ENCODE peak calls at places on chromosomes 4 and X, in five cellular contexts. Y, X, E, D and V are unnamed samples.

GRCh38 chr4:140296335-140296753 is 77.1 kb upstream of the SCOC start:
- DNase-seq in E (peak), Y (peak), D (peak), X (peak), V (peak)

GRCh38 chrX:2710041-2710471 is 19.0 kb downstream of the CD99 start:
- DNase-seq in Y (no peak), D (no peak), E (peak), X (no peak), V (peak)

GRCh38 chrX:79159800-79160199 is 15.3 kb downstream of the GPR174 start:
- DNase-seq in D (no peak), E (no peak), Y (no peak), X (no peak), V (no peak)

GRCh38 chrX:150692296-150692695 is 900 bp upstream of the MTMR1 start:
- DNase-seq in D (no peak), X (no peak), Y (no peak), E (no peak), V (no peak)

GRCh38 chr4:150327262-150327780 is 249.1 kb downstream of the DCLK2 start:
- DNase-seq in X (no peak), E (peak), Y (no peak), D (no peak), V (no peak)

GRCh38 chr4:159047478-159048165 is 55.3 kb upstream of the RAPGEF2 start:
- DNase-seq in D (no peak), X (no peak), Y (peak), E (peak), V (no peak)

GRCh38 chr4:40193018-40193571 is 3.7 kb upstream of the RHOH start:
- DNase-seq in E (no peak), Y (peak), X (no peak), D (no peak), V (no peak)

GRCh38 chr4:56181140-56181950 is 205.9 kb downstream of the AASDH start:
- DNase-seq in X (no peak), D (no peak), E (peak), Y (no peak), V (no peak)

GRCh38 chr4:1169691-1170096 is 2.7 kb downstream of the SPON2 start:
- DNase-seq in E (no peak), Y (no peak), X (no peak), D (no peak), V (no peak)

GRCh38 chr4:17528526-17529165 is 13.7 kb downstream of the CLRN2 start:
- DNase-seq in D (no peak), Y (no peak), X (no peak), E (no peak), V (no peak)

GRCh38 chr4:54961357-54961975 is 163.9 kb downstream of the KDR start:
- DNase-seq in X (no peak), E (peak), D (peak), Y (no peak), V (no peak)

GRCh38 chr4:112416464-112416863 is 99.5 kb downstream of the NEUROG2 start:
- DNase-seq in X (no peak), Y (no peak), D (no peak), E (no peak), V (no peak)

GRCh38 chrX:127879585-127879984 is 172.6 kb downstream of the ACTRT1 start:
- DNase-seq in D (no peak), Y (no peak), X (no peak), E (no peak), V (no peak)

GRCh38 chr4:79141530-79141929 is 184.3 kb downstream of the NAA11 start:
- DNase-seq in D (no peak), Y (peak), E (peak), X (no peak), V (no peak)

GRCh38 chr4:69497886-69498395 is 2.2 kb upstream of the UGT2B4 start:
- DNase-seq in X (no peak), E (no peak), Y (no peak), D (no peak), V (no peak)

GRCh38 chr4:109214622-109215350 is 87.7 kb downstream of the COL25A1 start:
- DNase-seq in Y (no peak), X (no peak), D (no peak), E (peak), V (no peak)

GRCh38 chr4:178275671-178276360 is 833.6 kb upstream of the AGA start:
- DNase-seq in Y (no peak), E (no peak), X (no peak), D (no peak), V (no peak)

GRCh38 chrX:107935664-107936433 is 46.3 kb downstream of the TEX13B start:
- DNase-seq in Y (no peak), X (no peak), D (no peak), E (peak), V (no peak)

GRCh38 chrX:31397119-31397518 is 325.3 kb upstream of the FTHL17 start:
- DNase-seq in Y (no peak), E (no peak), X (no peak), D (no peak), V (no peak)

GRCh38 chr4:144340931-144341330 is 200.4 kb upstream of the GYPA start:
- DNase-seq in E (no peak), D (no peak), X (no peak), Y (no peak), V (no peak)

GRCh38 chr4:182924497-182924896 is 7.3 kb upstream of the DCTD start:
- DNase-seq in E (no peak), D (no peak), X (no peak), Y (no peak), V (no peak)

GRCh38 chrX:22690116-22690515 is 309.6 kb upstream of the DDX53 start:
- DNase-seq in E (peak), X (no peak), Y (no peak), D (no peak), V (no peak)

GRCh38 chr4:15232725-15233597 is 194.9 kb upstream of the C1QTNF7 start:
- DNase-seq in D (no peak), E (peak), X (no peak), Y (peak), V (peak)

GRCh38 chr4:51895816-51896408 is 53.0 kb downstream of the DCUN1D4 start:
- DNase-seq in E (peak), D (peak), X (peak), Y (peak), V (peak)

DNA sequence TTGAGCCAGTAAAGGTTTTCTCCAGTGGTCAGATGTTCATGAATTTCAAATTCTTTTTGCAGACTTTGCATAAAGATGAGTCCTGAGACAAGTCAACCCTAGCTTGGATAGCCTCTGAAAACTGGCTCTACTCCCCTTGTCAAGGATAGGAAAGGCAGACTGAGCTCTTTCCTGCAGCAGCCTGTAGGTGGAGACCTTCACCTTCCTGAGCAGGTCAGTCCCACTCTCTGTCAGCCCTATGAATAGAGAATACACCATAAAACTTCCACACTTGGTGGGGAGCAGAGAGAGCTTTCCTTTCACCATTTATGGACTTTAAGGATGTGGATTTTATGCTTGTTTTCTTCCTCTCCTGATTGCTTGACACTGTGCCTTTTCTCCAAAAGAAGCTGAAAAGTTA is 41.9 kb downstream of the PCDH19 start:
- DNase-seq in D (no peak), X (no peak), E (peak), Y (peak), V (no peak)
- TF ChIP-seq CTCF in D (peak), X (peak), E (peak), Y (peak), V (peak)

GRCh38 chr4:45072981-45073380 is 346.6 kb upstream of the GNPDA2 start:
- DNase-seq in Y (no peak), E (no peak), X (no peak), D (no peak), V (no peak)

GRCh38 chr4:45079616-45080015 is 353.3 kb upstream of the GNPDA2 start:
- DNase-seq in X (no peak), Y (no peak), E (no peak), D (no peak), V (no peak)

DNA sequence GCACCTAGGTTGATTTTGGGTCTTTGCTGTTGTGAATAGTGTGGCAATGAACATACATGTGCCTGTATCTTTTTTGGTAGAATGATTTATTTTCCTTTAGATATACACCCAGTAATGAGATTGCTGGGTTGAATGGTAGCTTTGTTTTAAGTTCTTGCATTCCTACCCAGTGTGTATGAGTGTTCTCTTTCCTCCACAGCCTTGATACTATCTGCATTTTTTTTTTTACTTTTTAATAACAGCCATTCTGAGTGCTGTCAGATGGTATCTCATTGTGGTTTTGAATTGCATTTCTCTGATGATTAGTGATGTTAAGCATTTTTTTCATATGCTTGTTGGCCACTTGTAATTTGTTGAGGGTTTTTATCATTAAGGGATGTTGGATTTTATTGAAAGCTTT is 351.8 kb upstream of the GNPDA2 start:
- DNase-seq in D (no peak), E (peak), X (no peak), Y (no peak), V (no peak)
- TF ChIP-seq CTCF in D (no peak), E (no peak), X (no peak), Y (no peak), V (no peak)

DNA sequence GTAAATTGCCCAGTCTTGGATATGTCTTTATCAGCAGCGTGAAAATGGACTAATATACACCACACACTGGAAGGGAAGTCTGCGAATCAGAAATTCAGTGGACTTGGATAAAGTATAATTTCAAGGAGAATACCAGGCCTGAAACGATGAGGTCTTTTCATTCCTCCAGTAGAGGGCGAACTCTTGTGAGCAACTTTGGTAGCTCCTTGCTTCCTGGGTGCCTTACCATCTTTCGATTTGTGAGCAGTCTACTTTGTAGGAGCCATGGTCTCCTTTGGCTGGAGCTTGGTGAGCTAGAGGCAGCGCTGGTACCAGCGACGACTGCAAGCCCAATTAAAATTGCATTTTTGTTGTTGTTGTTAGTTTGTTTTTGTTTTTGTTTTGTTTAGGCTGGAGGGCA is 791.9 kb downstream of the FAT4 start:
- DNase-seq in X (no peak), E (no peak), Y (peak), D (no peak), V (no peak)
- TF ChIP-seq CTCF in X (no peak), E (no peak), Y (no peak), D (no peak), V (no peak)

GRCh38 chrX:154428176-154429171 is at the start of gene ATP6AP1:
- DNase-seq in D (peak), Y (peak), X (peak), E (peak), V (peak)
- TF ChIP-seq CTCF in D (no peak), Y (peak), X (no peak), E (no peak), V (no peak)

DNA sequence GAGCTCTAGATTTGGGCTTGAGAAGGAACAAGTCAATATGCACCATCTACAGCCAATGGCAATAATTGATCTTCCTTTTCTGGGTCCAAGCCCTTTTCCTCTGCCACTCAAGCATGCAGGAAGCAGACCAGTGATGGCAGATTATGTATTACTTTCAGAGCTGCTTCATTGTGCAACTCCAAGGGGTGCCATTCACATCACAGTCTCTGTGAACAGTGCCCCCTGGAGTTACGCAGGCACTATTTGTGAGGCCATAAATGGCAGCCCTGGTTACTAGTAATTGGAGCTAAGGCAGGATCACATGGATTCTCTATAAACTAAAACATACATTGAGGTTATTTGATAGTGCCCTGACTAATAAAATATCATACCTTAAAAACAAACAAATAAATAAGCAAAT is 313.4 kb upstream of the SLC7A11 start:
- DNase-seq in Y (peak), D (no peak), E (peak), X (no peak), V (no peak)
- TF ChIP-seq CTCF in Y (peak), D (peak), E (peak), X (no peak), V (peak)

GRCh38 chr4:26959654-26960047 is 99.0 kb downstream of the STIM2 start:
- DNase-seq in E (no peak), Y (no peak), X (no peak), D (no peak), V (no peak)
- TF ChIP-seq CTCF in E (no peak), Y (no peak), X (no peak), D (no peak), V (no peak)

DNA sequence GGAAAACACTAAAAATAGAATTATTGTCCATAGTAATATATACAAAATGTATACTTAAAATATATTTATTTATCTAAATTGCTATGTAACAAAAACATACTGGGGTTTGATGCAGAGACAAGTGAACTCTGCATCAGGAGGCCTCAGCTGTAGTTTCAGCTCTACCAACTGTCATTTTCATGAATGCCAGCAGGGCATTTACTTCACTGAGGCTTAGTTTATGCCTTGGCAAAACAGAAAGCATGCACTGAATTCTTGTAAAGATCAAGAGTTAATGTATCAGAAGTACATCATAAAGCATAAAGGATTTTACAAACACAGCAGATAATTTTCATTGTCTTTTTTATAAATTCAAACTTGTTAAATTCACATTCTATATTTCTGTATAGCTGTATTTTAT is 577.0 kb downstream of the C4orf33 start:
- DNase-seq in Y (no peak), X (no peak), D (no peak), E (no peak), V (no peak)
- TF ChIP-seq CTCF in Y (no peak), X (no peak), D (no peak), E (no peak), V (no peak)